ENCODE peak calls at places on chromosome X, in eight cellular contexts. D is heart right ventricle, S is H1, N is right atrium auricular region, R is tibial nerve, G is fibroblast of lung, I is colonic mucosa, L is astrocyte of the spinal cord. K is an unnamed sample.

GRCh38 chrX:51395807-51396728 is 63.4 kb downstream of the NUDT10 start:
- DNase-seq in D (peak; percentile 3), S (no peak), N (no peak), R (no peak), G (peak; percentile 21), I (no peak), L (no peak), K (no peak)

GRCh38 chrX:72052415-72053090 is 79.2 kb downstream of the RTL5 start:
- DNase-seq in D (no peak), S (peak; percentile 25), N (no peak), R (no peak), G (no peak), I (no peak), L (peak; percentile 31), K (no peak)

GRCh38 chrX:21176927-21177571 is 197.2 kb upstream of the CNKSR2 start:
- DNase-seq in D (no peak), S (no peak), N (no peak), R (no peak), G (no peak), I (no peak), L (peak; percentile 22), K (no peak)

GRCh38 chrX:10496345-10496965 is 123.9 kb downstream of the MID1 start:
- DNase-seq in D (peak; percentile 42), S (no peak), N (no peak), R (no peak), G (peak; percentile 87), I (no peak), L (peak; percentile 90), K (peak; percentile 79)

GRCh38 chrX:95055991-95056390 is 1382.0 kb downstream of the FAM133A start:
- DNase-seq in D (no peak), S (no peak), N (no peak), R (no peak), G (no peak), I (no peak), L (no peak), K (no peak)

GRCh38 chrX:155065035-155065734 is 5.8 kb downstream of the CMC4 start:
- DNase-seq in D (no peak), S (no peak), N (no peak), R (no peak), G (peak; percentile 36), I (no peak), L (peak; percentile 34), K (peak; percentile 78)

GRCh38 chrX:153944140-153944799 is at the start of gene RENBP:
- DNase-seq in D (peak; percentile 39), S (no peak), N (no peak), R (peak; percentile 32), G (no peak), I (no peak), L (no peak), K (no peak)

GRCh38 chrX:127552571-127552970 is 499.6 kb downstream of the ACTRT1 start:
- DNase-seq in D (no peak), S (no peak), N (no peak), R (no peak), G (no peak), I (no peak), L (no peak), K (no peak)

GRCh38 chrX:72028701-72029470 is 102.8 kb downstream of the RTL5 start:
- DNase-seq in D (no peak), S (no peak), N (peak; percentile 38), R (no peak), G (no peak), I (peak; percentile 9), L (no peak), K (no peak)

GRCh38 chrX:104330966-104331365 is 76.2 kb upstream of the ESX1 start:
- DNase-seq in D (no peak), S (no peak), N (no peak), R (no peak), G (peak; percentile 22), I (no peak), L (peak; percentile 30), K (peak; percentile 49)

GRCh38 chrX:132564026-132564425 is 75.2 kb upstream of the MBNL3 start:
- DNase-seq in D (no peak), S (no peak), N (no peak), R (no peak), G (peak; percentile 20), I (no peak), L (peak; percentile 4), K (no peak)

GRCh38 chrX:38236901-38237615 is 16.4 kb upstream of the SRPX start:
- DNase-seq in D (no peak), S (no peak), N (no peak), R (no peak), G (no peak), I (no peak), L (no peak), K (no peak)

GRCh38 chrX:153688900-153689590 is 1.3 kb downstream of the SLC6A8 start:
- DNase-seq in D (peak; percentile 32), S (no peak), N (no peak), R (no peak), G (peak; percentile 43), I (no peak), L (peak; percentile 27), K (no peak)

GRCh38 chrX:70762285-70762684 is 146.2 kb downstream of the TEX11 start:
- DNase-seq in D (no peak), S (no peak), N (no peak), R (no peak), G (no peak), I (no peak), L (no peak), K (no peak)

GRCh38 chrX:109360301-109360700 is 121.6 kb downstream of the GUCY2F start:
- DNase-seq in D (no peak), S (no peak), N (no peak), R (no peak), G (no peak), I (no peak), L (peak; percentile 5), K (peak; percentile 24)

GRCh38 chrX:154734101-154734781 is 16.6 kb downstream of the GAB3 start:
- DNase-seq in D (peak; percentile 17), S (no peak), N (no peak), R (no peak), G (peak; percentile 83), I (no peak), L (peak; percentile 64), K (peak; percentile 77)

GRCh38 chrX:150730719-150731118 is 37.5 kb downstream of the MTMR1 start:
- DNase-seq in D (no peak), S (no peak), N (no peak), R (no peak), G (peak; percentile 37), I (no peak), L (peak; percentile 37), K (no peak)

GRCh38 chrX:8607326-8607725 is 124.6 kb downstream of the ANOS1 start:
- DNase-seq in D (no peak), S (no peak), N (no peak), R (no peak), G (peak; percentile 52), I (no peak), L (peak; percentile 69), K (peak; percentile 61)

GRCh38 chrX:19085975-19086772 is 36.1 kb downstream of the ADGRG2 start:
- DNase-seq in D (no peak), S (no peak), N (no peak), R (no peak), G (peak; percentile 14), I (no peak), L (no peak), K (no peak)

GRCh38 chrX:118974908-118975671 is 672 bp downstream of the LONRF3 start:
- DNase-seq in D (no peak), S (no peak), N (no peak), R (no peak), G (no peak), I (peak; percentile 62), L (no peak), K (no peak)

DNA sequence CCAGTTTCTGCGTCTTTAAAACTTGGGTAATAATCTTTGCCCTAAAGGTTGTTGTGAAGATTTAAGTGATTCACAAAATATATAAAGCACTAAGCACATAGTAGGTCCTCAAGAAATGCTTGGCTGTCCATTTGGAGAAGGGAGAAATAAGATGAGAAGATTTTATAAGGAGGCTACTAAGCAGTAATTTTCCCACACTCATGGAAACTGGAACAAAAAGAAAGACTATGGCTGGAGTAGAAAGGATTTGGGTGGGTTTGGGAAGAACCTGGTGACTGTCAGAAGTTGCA is 47.0 kb downstream of the PRPS1 start:
- DNase-seq in D (no peak), S (no peak), N (no peak), R (no peak), G (no peak), I (no peak), L (no peak), K (no peak)
- H3K4me3 ChIP-seq in D (peak overlapping the region; percentile 45), S (no peak overlapping the region), N (peak overlapping the region; percentile 50), R (peak overlapping the region; percentile 49), G (no peak overlapping the region), I (no peak overlapping the region), L (peak overlapping the region; percentile 69), K (peak overlapping the region; percentile 60)

DNA sequence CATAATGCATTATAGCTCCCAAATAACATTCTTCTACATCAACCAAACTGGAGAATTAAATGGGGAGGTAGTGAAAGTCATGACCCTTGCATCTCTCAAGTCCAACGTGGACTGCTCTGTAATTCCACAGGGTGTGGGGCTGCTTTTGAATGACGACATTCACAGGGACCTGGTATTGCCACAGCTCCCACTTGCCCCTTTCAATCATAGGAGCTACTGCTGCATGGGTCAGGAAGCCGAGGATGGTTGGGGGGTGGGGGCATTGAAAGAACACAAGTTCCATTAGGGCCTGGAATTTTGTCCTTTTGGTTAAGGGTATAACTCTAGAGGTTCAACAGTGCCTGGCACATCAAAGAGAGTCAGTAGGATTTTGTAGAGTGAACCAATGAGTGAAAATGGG is 7.4 kb upstream of the CT55 start:
- DNase-seq in D (no peak), S (no peak), N (no peak), R (no peak), G (no peak), I (no peak), L (no peak), K (no peak)
- TF ChIP-seq CTCF in D (no peak), S (no peak), N (no peak), R (no peak), G (no peak), I (no peak), L (no peak), K (no peak)

DNA sequence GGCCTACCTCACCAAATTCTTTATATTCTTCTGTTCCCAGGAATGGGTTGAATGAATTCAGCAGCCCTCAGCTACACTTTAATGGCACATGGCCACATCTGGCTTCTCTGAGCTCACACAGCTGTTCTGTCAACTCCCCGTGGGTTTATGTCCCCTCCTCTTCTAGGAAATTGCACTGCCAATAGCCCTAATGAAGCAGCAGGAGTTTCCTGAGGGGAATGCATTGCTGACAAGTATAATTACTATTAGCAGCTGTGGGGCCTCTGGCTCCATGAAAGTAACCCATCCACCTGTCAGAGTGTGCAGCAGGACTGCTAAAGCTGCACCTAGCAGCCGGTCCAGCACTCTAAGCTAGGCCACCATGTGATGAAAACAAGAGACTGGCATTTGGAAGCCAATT is 50.3 kb downstream of the FTHL17 start:
- DNase-seq in D (peak; percentile 31), S (no peak), N (no peak), R (no peak), G (peak; percentile 0), I (no peak), L (no peak), K (no peak)
- H3K4me3 ChIP-seq in D (no peak overlapping the region), S (no peak overlapping the region), N (no peak overlapping the region), R (no peak overlapping the region), G (no peak overlapping the region), I (no peak overlapping the region), L (no peak overlapping the region), K (no peak overlapping the region)

DNA sequence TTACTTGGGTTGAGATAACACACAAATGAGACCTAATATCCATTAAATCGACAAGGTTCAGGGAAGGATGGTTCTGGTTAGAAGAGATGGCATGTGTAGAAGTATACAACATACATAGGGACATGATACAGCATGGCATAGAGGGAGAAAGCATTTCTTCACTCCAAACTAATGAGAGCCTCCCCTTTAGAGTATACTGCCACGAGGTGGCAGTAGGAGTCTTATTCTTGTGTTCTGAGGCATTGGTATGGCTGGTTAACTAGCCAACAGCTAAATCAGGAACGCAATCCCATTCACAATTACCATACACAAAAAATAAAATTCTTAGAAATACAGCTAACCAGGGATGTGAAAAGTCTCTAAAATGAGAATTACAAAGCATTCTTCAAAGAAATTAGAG is 29.1 kb upstream of the TRO start:
- DNase-seq in D (peak; percentile 13), S (no peak), N (no peak), R (no peak), G (peak; percentile 39), I (peak; percentile 31), L (peak; percentile 33), K (peak; percentile 37)
- TF ChIP-seq CTCF in D (peak; percentile 61), S (peak; percentile 38), N (no peak), R (no peak), G (peak; percentile 33), I (no peak), L (peak; percentile 36), K (peak; percentile 57)